ENCODE peak calls at places on chromosomes 3 and 15, in four cellular contexts. F, R, H and G are unnamed samples.

GRCh38 chr3:69236808-69237707 is 114.7 kb upstream of the LMOD3 start:
- DNase-seq in F (no peak), H (no peak), R (no peak), G (no peak)

GRCh38 chr15:81886586-81886985 is 159.2 kb downstream of the MEX3B start:
- DNase-seq in F (no peak), H (no peak), R (no peak), G (no peak)

GRCh38 chr15:27866505-27867165 is 232.5 kb downstream of the OCA2 start:
- DNase-seq in R (no peak), H (no peak), F (no peak), G (no peak)

GRCh38 chr3:45536316-45536715 is 58.2 kb upstream of the LIMD1 start:
- DNase-seq in H (no peak), R (no peak), F (no peak), G (no peak)

GRCh38 chr3:82745544-82745943 is 984.1 kb upstream of the GBE1 start:
- DNase-seq in H (no peak), R (no peak), F (no peak), G (peak)

GRCh38 chr15:68382286-68383007 is 49.5 kb downstream of the ITGA11 start:
- DNase-seq in R (no peak), F (no peak), H (no peak), G (no peak)

GRCh38 chr3:69201658-69202057 is 79.3 kb upstream of the LMOD3 start:
- DNase-seq in R (no peak), F (no peak), H (no peak), G (no peak)

GRCh38 chr3:79765854-79766253 is 1.9 kb downstream of the ROBO1 start:
- DNase-seq in F (no peak), H (no peak), R (no peak), G (no peak)

GRCh38 chr15:62066663-62067447 is at the start of gene C2CD4A:
- DNase-seq in F (peak), R (no peak), H (peak), G (peak)

GRCh38 chr15:76150971-76151598 is 91.3 kb downstream of the TMEM266 start:
- DNase-seq in H (peak), R (peak), F (peak), G (peak)

GRCh38 chr15:44535509-44536297 is 1.2 kb upstream of the EIF3J start:
- DNase-seq in H (peak), F (peak), R (no peak), G (no peak)

GRCh38 chr3:109023656-109024254 is 70.1 kb upstream of the GUCA1C start:
- DNase-seq in H (peak), F (peak), R (peak), G (peak)

GRCh38 chr15:50880221-50880620 is 28.3 kb upstream of the AP4E1 start:
- DNase-seq in R (no peak), H (no peak), F (no peak), G (no peak)

GRCh38 chr15:57516327-57517026 is 75.2 kb upstream of the MYZAP start:
- DNase-seq in H (no peak), F (no peak), R (no peak), G (no peak)

GRCh38 chr3:52244061-52244628 is 1.4 kb upstream of the PPM1M start:
- DNase-seq in F (no peak), R (peak), H (no peak), G (peak)

GRCh38 chr15:70186152-70186551 is 88.4 kb upstream of the TLE3 start:
- DNase-seq in F (no peak), H (no peak), R (no peak), G (no peak)

GRCh38 chr3:143975549-143976152 is 4.0 kb downstream of the DIPK2A start:
- DNase-seq in F (peak), H (no peak), R (peak), G (peak)

GRCh38 chr3:11637901-11638668 is 5.6 kb downstream of the VGLL4 start:
- DNase-seq in R (peak), F (no peak), H (no peak), G (peak)